ENCODE peak calls at places on chromosome 3, in five cellular contexts. K is Panc1, N is fibroblast of the aortic adventitia, V is thoracic aorta, J is Peyer's patch. G is an unnamed sample.

GRCh38 chr3:139135657-139136056 is 91.0 kb upstream of the PRR23C start:
- DNase-seq in K (no peak), N (no peak), V (no peak), J (no peak), G (no peak)

GRCh38 chr3:101216710-101217457 is 103.5 kb downstream of the IMPG2 start:
- DNase-seq in K (no peak), N (peak; percentile 62), V (peak; percentile 21), J (peak; percentile 53), G (peak; percentile 78)

GRCh38 chr3:68057637-68058320 is 403.4 kb upstream of the SUCLG2 start:
- DNase-seq in K (no peak), N (no peak), V (no peak), J (no peak), G (no peak)

GRCh38 chr3:24311881-24312280 is 182.8 kb downstream of the THRB start:
- DNase-seq in K (no peak), N (peak; percentile 34), V (no peak), J (no peak), G (no peak)

GRCh38 chr3:190617185-190617584 is 103.3 kb downstream of the IL1RAP start:
- DNase-seq in K (no peak), N (no peak), V (no peak), J (peak; percentile 76), G (peak; percentile 13)

GRCh38 chr3:162489853-162490252 is 993.2 kb downstream of the OTOL1 start:
- DNase-seq in K (no peak), N (no peak), V (no peak), J (no peak), G (no peak)

GRCh38 chr3:129577356-129577755 is 29.1 kb downstream of the PLXND1 start:
- DNase-seq in K (no peak), N (no peak), V (no peak), J (peak; percentile 70), G (peak; percentile 82)

GRCh38 chr3:62873672-62874397 is 1.4 kb downstream of the CADPS start:
- DNase-seq in K (no peak), N (no peak), V (no peak), J (peak; percentile 66), G (no peak)

GRCh38 chr3:180011927-180012326 is 24.8 kb downstream of the PEX5L start:
- DNase-seq in K (no peak), N (no peak), V (no peak), J (no peak), G (no peak)

GRCh38 chr3:69095636-69096035 is 10.9 kb downstream of the ARL6IP5 start:
- DNase-seq in K (no peak), N (no peak), V (no peak), J (no peak), G (no peak)

GRCh38 chr3:98504534-98504933 is 7.1 kb downstream of the OR5K2 start:
- DNase-seq in K (no peak), N (no peak), V (no peak), J (no peak), G (no peak)

GRCh38 chr3:126355251-126355650 is 2.0 kb downstream of the KLF15 start:
- DNase-seq in K (no peak), N (no peak), V (no peak), J (no peak), G (peak; percentile 46)
- H3K4me3 ChIP-seq in K (no peak overlapping the region), N (no peak overlapping the region), V (peak overlapping the region; percentile 84), J (no peak overlapping the region), G (peak overlapping the region; percentile 74)

DNA sequence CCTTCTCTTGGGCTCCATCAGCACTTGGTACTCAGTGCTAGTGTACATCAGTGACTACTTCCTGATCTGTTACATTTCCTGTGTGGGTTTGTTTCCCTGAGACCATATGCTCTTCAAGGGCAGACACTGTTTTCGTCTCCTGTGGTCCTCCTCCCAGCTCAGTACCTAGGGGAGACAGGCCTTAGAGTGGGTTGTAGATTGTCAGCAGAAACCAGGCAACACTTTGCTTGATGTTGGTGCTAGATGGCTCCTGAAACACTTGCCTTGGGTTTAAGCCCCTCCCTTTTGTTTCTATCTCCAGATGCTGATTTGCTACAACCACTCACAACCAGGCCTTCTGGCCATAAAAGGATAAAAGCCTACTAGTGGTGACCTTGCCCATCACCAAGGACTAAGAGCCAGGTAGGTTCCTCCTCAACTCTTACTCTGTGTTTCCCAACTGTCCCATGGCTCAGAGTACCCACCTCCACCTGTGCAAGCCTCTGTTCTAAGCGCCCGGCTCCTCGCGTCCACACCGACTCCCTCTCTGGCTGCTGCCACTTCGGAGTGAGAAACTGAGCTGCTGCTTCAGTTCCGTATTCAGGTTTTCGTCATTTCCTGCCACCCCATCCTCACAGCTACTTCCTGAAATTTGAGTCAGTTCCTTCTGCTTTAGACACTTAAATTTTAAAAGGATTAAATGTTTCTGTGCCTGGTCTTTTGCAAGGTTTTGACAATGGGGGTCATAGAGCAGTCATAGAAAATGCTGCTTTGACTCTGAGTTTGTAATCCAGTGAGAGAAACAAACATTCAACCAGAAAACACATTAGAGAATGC is at the start of gene HCLS1:
- DNase-seq in K (no peak), N (peak; percentile 12), V (no peak), J (peak; percentile 90), G (peak; percentile 67)
- H3K4me3 ChIP-seq in K (no peak within 1 kb of the TSS), N (peak within 1 kb of the TSS; percentile 9), V (peak within 1 kb of the TSS; percentile 50), J (peak within 1 kb of the TSS; percentile 42), G (peak within 1 kb of the TSS; percentile 28)

GRCh38 chr3:87949189-87949878 is 109.5 kb downstream of the CGGBP1 start:
- DNase-seq in K (no peak), N (no peak), V (no peak), J (no peak), G (no peak)
- H3K4me3 ChIP-seq in K (no peak overlapping the region), N (no peak overlapping the region), V (no peak overlapping the region), J (no peak overlapping the region), G (no peak overlapping the region)

DNA sequence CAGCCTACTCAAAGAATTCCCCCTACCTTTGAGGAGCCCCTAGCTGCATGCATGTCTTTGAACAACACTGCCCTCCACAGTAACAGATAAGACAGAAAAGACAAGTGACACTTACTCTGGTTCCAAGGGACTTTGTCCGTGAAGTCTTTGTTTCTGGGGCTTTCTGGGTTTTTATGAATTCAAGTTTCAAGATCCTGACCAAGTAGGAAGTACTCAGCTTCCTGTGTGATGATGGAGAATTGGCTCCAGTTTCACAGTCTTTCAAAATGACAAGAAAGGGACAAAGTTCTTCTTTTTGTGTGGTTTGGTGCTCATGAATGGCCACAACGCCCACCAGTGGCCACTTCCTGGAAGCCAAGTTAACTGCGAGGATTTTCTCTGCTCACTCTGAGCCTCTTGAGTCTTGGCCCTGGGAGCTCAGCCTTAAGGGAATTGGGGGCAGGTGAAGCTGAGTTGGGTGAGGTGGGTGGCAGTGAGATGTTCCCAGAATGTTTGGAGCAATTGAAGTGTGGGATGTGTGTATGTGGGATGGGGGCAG is at the start of gene CCR1:
- DNase-seq in K (no peak), N (peak; percentile 20), V (no peak), J (peak; percentile 84), G (peak; percentile 62)
- H3K4me3 ChIP-seq in K (no peak within 1 kb of the TSS), N (no peak within 1 kb of the TSS), V (peak within 1 kb of the TSS; percentile 48), J (peak within 1 kb of the TSS; percentile 26), G (peak within 1 kb of the TSS; percentile 46)

DNA sequence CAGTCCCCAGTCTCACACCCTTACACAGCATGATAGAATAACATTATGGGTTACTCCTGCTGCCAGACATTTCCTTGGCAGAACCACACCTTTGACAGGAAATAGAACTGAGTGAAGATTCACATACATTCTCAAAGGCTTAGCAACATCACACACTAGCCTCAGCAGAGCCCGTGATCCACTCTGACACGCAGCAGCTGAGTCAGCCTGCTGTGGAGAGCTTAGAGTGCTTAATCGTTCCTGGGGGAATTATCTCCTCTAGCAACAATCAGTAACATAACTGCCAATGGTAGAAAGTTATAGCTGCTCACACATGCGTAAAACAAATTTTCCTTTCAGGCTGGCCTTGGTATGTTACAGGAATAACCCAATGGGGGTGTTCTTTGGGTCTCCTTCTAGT is 382.1 kb downstream of the GAP43 start:
- DNase-seq in K (peak; percentile 45), N (peak; percentile 98), V (no peak), J (no peak), G (no peak)
- H3K4me3 ChIP-seq in K (no peak overlapping the region), N (no peak overlapping the region), V (no peak overlapping the region), J (no peak overlapping the region), G (no peak overlapping the region)

GRCh38 chr3:125212509-125213372 is at the start of gene SLC12A8:
- DNase-seq in K (no peak), N (no peak), V (no peak), J (no peak), G (no peak)
- H3K4me3 ChIP-seq in K (peak within 1 kb of the TSS; percentile 44), N (peak within 1 kb of the TSS; percentile 48), V (peak within 1 kb of the TSS; percentile 70), J (peak within 1 kb of the TSS; percentile 35), G (peak within 1 kb of the TSS; percentile 62)

GRCh38 chr3:88142094-88142624 is 7.6 kb upstream of the C3orf38 start:
- DNase-seq in K (no peak), N (no peak), V (no peak), J (no peak), G (no peak)
- H3K4me3 ChIP-seq in K (no peak overlapping the region), N (no peak overlapping the region), V (no peak overlapping the region), J (no peak overlapping the region), G (no peak overlapping the region)

DNA sequence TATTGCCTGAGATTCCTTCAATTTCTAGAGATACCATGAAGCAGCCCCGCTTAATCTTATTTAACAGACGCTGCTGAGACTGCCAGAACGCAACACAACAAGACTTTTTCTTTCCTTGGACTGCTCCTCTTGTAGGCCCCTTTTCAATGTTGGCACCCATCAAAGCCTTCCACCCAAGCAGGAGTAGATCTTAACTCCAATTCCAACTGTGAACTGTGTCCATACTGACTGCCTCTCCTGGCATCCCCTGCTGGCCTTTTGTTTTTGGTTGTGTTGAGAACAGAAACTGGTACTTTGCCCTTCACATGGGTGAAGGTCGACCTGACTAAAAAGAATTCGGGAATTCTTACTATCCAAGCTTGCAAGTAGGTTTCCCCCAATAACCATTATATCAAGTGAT is 50.2 kb downstream of the TRIM71 start:
- DNase-seq in K (no peak), N (no peak), V (no peak), J (no peak), G (no peak)
- H3K4me3 ChIP-seq in K (no peak overlapping the region), N (no peak overlapping the region), V (no peak overlapping the region), J (no peak overlapping the region), G (no peak overlapping the region)

DNA sequence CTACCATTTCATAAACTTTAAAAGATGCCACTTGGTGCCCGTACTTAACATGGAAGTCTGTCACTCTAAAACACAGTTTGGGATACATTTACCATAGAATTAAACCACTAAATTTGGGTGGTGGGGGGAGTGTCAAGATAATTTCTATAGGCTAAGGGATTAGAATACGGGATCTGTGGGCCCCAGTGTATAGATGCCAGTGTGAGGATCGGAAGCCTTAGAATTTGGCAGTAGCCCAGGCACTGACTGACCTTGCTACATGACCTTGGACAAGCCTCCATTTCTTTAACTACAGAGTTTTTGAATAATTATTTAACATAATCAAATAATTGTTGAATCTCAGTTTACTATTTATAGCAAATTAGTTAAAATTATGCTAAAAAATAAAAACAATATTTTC is 76.3 kb upstream of the STRIT1 start:
- DNase-seq in K (no peak), N (no peak), V (no peak), J (no peak), G (no peak)
- H3K4me3 ChIP-seq in K (no peak overlapping the region), N (no peak overlapping the region), V (no peak overlapping the region), J (no peak overlapping the region), G (no peak overlapping the region)

GRCh38 chr3:126167550-126167949 is 12.8 kb downstream of the ALDH1L1 start:
- DNase-seq in K (no peak), N (no peak), V (no peak), J (no peak), G (no peak)
- H3K4me3 ChIP-seq in K (no peak overlapping the region), N (no peak overlapping the region), V (no peak overlapping the region), J (no peak overlapping the region), G (no peak overlapping the region)

G was measured in psoas muscle.